ENCODE peak calls at places on chromosomes 6 and 20, in five cellular contexts. C is sciatic nerve; T is NCI-H1105; Q is A172; V is CD8-positive, alpha-beta T cell. W is an unnamed sample.

GRCh38 chr6:36139431-36139830 is 9.1 kb downstream of the MAPK13 start:
- DNase-seq in C (no peak), T (no peak), Q (no peak), V (no peak), W (peak)

GRCh38 chr6:43778976-43779863 is 9.2 kb downstream of the VEGFA start:
- DNase-seq in C (no peak), T (no peak), Q (no peak), V (no peak), W (no peak)

GRCh38 chr6:21769405-21769851 is 175.9 kb downstream of the SOX4 start:
- DNase-seq in C (no peak), T (no peak), Q (peak), V (no peak), W (no peak)

GRCh38 chr20:49937023-49937929 is 1.1 kb downstream of the RNF114 start:
- DNase-seq in C (no peak), T (no peak), Q (no peak), V (no peak), W (no peak)

GRCh38 chr20:15205719-15206118 is 868.3 kb upstream of the FLRT3 start:
- DNase-seq in C (no peak), T (no peak), Q (no peak), V (no peak), W (no peak)

GRCh38 chr6:134187751-134188150 is 130.2 kb downstream of the SGK1 start:
- DNase-seq in C (no peak), T (no peak), Q (no peak), V (no peak), W (no peak)

GRCh38 chr6:52612336-52613096 is 35.7 kb upstream of the TRAM2 start:
- DNase-seq in C (no peak), T (no peak), Q (peak), V (no peak), W (no peak)

GRCh38 chr20:59945731-59946130 is 5.5 kb downstream of the FAM217B start:
- DNase-seq in C (no peak), T (no peak), Q (no peak), V (no peak), W (no peak)

GRCh38 chr6:36028887-36029324 is 1.3 kb downstream of the MAPK14 start:
- DNase-seq in C (no peak), T (peak), Q (peak), V (peak), W (peak)

GRCh38 chr20:12394786-12395185 is 477.1 kb downstream of the BTBD3 start:
- DNase-seq in C (no peak), T (no peak), Q (peak), V (no peak), W (peak)

GRCh38 chr20:33702861-33703260 is 16.7 kb upstream of the E2F1 start:
- DNase-seq in C (no peak), T (peak), Q (no peak), V (no peak), W (peak)

GRCh38 chr6:66210964-66211363 is 503.9 kb upstream of the EYS start:
- DNase-seq in C (no peak), T (no peak), Q (no peak), V (no peak), W (peak)

GRCh38 chr6:159716247-159717086 is 10.8 kb upstream of the WTAP start:
- DNase-seq in C (no peak), T (no peak), Q (peak), V (no peak), W (no peak)

GRCh38 chr20:11654766-11655165 is 262.9 kb upstream of the BTBD3 start:
- DNase-seq in C (no peak), T (no peak), Q (no peak), V (no peak), W (no peak)

GRCh38 chr6:37965964-37966676 is 146.6 kb downstream of the ZFAND3 start:
- DNase-seq in C (no peak), T (no peak), Q (peak), V (no peak), W (no peak)

GRCh38 chr20:55424968-55425367 is 580.4 kb downstream of the CBLN4 start:
- DNase-seq in C (no peak), T (no peak), Q (no peak), V (no peak), W (no peak)

W was measured in WERI-Rb-1.